ENCODE peak calls at places on chromosomes 2 and 18, in six cellular contexts. T, W, S, V, C and Q are unnamed samples.

GRCh38 chr2:97673915-97674283 is 4.4 kb downstream of the C2orf92 start:
- DNase-seq in T (no peak), W (peak; percentile 45), S (no peak), V (no peak), C (no peak), Q (no peak)

GRCh38 chr18:73366713-73367112 is 498.9 kb upstream of the NETO1 start:
- DNase-seq in T (no peak), W (no peak), S (no peak), V (no peak), C (peak; percentile 56), Q (no peak)

GRCh38 chr2:189350515-189351209 is 90.6 kb upstream of the WDR75 start:
- DNase-seq in T (no peak), W (no peak), S (peak; percentile 53), V (peak; percentile 79), C (peak; percentile 99), Q (no peak)

GRCh38 chr2:217935245-217935879 is 67.4 kb downstream of the TNS1 start:
- DNase-seq in T (no peak), W (no peak), S (no peak), V (no peak), C (peak; percentile 87), Q (peak; percentile 51)

GRCh38 chr2:173881466-173881865 is 83.7 kb downstream of the SP3 start:
- DNase-seq in T (no peak), W (no peak), S (no peak), V (peak; percentile 45), C (peak; percentile 49), Q (no peak)

GRCh38 chr2:100643906-100644501 is 81.2 kb downstream of the PDCL3 start:
- DNase-seq in T (no peak), W (no peak), S (no peak), V (no peak), C (no peak), Q (no peak)

GRCh38 chr18:37741012-37741586 is 175.5 kb upstream of the CELF4 start:
- DNase-seq in T (no peak), W (no peak), S (no peak), V (no peak), C (no peak), Q (no peak)

GRCh38 chr2:214193943-214194342 is 216.9 kb upstream of the VWC2L start:
- DNase-seq in T (no peak), W (no peak), S (peak; percentile 29), V (no peak), C (peak; percentile 62), Q (no peak)

GRCh38 chr2:86136141-86136540 is 30.1 kb downstream of the PTCD3 start:
- DNase-seq in T (no peak), W (no peak), S (no peak), V (no peak), C (no peak), Q (no peak)

GRCh38 chr2:85222792-85223191 is 89.6 kb downstream of the TCF7L1 start:
- DNase-seq in T (no peak), W (no peak), S (no peak), V (no peak), C (peak; percentile 58), Q (no peak)

GRCh38 chr18:13565228-13565627 is 161.1 kb downstream of the FAM210A start:
- DNase-seq in T (no peak), W (no peak), S (no peak), V (no peak), C (no peak), Q (no peak)

GRCh38 chr2:174778479-174778962 is 14.2 kb upstream of the CHRNA1 start:
- DNase-seq in T (no peak), W (peak; percentile 71), S (no peak), V (peak; percentile 29), C (peak; percentile 98), Q (peak; percentile 84)

GRCh38 chr2:237904806-237905599 is 45.6 kb downstream of the RAMP1 start:
- DNase-seq in T (no peak), W (no peak), S (no peak), V (peak; percentile 74), C (peak; percentile 72), Q (peak; percentile 68)

GRCh38 chr2:162838141-162838500 is 446 bp downstream of the KCNH7 start:
- DNase-seq in T (no peak), W (no peak), S (no peak), V (no peak), C (no peak), Q (no peak)

GRCh38 chr2:84880645-84881521 is at the start of gene TRABD2A:
- DNase-seq in T (no peak), W (peak; percentile 49), S (no peak), V (no peak), C (peak; percentile 59), Q (peak; percentile 69)

GRCh38 chr2:36373149-36373880 is 17.7 kb downstream of the CRIM1 start:
- DNase-seq in T (no peak), W (no peak), S (no peak), V (no peak), C (peak; percentile 80), Q (no peak)

GRCh38 chr2:134169788-134170187 is 84.1 kb upstream of the MGAT5 start:
- DNase-seq in T (no peak), W (no peak), S (no peak), V (no peak), C (no peak), Q (no peak)

GRCh38 chr2:68104111-68104835 is 41.5 kb upstream of the C1D start:
- DNase-seq in T (no peak), W (no peak), S (no peak), V (no peak), C (no peak), Q (no peak)

GRCh38 chr2:240986787-240987411 is 11.5 kb upstream of the SNED1 start:
- DNase-seq in T (no peak), W (no peak), S (no peak), V (peak; percentile 68), C (peak; percentile 91), Q (peak; percentile 66)

GRCh38 chr2:149388120-149388816 is 57.9 kb downstream of the LYPD6 start:
- DNase-seq in T (no peak), W (no peak), S (no peak), V (no peak), C (peak; percentile 5), Q (no peak)

GRCh38 chr2:7704296-7704865 is 787.2 kb downstream of the RNF144A start:
- DNase-seq in T (no peak), W (no peak), S (no peak), V (no peak), C (peak; percentile 17), Q (no peak)

GRCh38 chr2:96694816-96695455 is 44.9 kb downstream of the LMAN2L start:
- DNase-seq in T (no peak), W (no peak), S (no peak), V (no peak), C (no peak), Q (no peak)

GRCh38 chr18:74990563-74991081 is 218.3 kb downstream of the PTGR3 start:
- DNase-seq in T (no peak), W (no peak), S (no peak), V (no peak), C (no peak), Q (no peak)

GRCh38 chr2:172698041-172698863 is 37.4 kb upstream of the RAPGEF4 start:
- DNase-seq in T (no peak), W (peak; percentile 57), S (no peak), V (no peak), C (peak; percentile 92), Q (no peak)

GRCh38 chr2:172693529-172694185 is 42.0 kb upstream of the RAPGEF4 start:
- DNase-seq in T (no peak), W (no peak), S (no peak), V (no peak), C (peak; percentile 33), Q (no peak)

DNA sequence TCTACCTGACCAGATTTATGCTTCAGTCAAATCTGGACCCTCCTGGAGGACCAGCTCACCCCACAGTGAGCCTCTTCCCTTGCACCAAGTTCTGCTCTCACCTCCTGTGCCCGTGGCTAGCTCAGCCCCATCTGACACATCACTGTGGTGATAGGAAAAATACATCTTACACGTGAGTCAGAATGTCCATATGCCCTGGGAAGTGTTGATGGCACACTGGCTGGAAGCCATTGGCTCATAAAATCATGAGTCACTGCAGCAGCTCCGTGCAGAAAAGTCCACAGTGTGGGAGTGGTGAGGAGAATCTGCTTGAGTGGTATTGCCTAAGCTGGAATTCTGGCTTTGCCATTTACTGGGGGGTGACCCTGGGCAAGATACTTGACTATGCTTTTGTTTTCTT is 42.6 kb upstream of the RAPGEF4 start:
- DNase-seq in T (no peak), W (no peak), S (peak; percentile 94), V (peak; percentile 32), C (peak; percentile 99), Q (no peak)
- TF ChIP-seq CTCF in T (no peak), W (no peak), S (no peak), V (no peak), C (no peak), Q (no peak)

GRCh38 chr2:136282238-136282775 is 164.4 kb upstream of the CXCR4 start:
- DNase-seq in T (no peak), W (no peak), S (no peak), V (no peak), C (no peak), Q (no peak)
- TF ChIP-seq CTCF in T (no peak), W (no peak), S (no peak), V (no peak), C (no peak), Q (no peak)

GRCh38 chr2:150599889-150600288 is 112.4 kb upstream of the RND3 start:
- DNase-seq in T (no peak), W (no peak), S (no peak), V (no peak), C (no peak), Q (no peak)
- TF ChIP-seq CTCF in T (no peak), W (no peak), S (peak; percentile 11), V (no peak), C (peak; percentile 28), Q (peak; percentile 10)

DNA sequence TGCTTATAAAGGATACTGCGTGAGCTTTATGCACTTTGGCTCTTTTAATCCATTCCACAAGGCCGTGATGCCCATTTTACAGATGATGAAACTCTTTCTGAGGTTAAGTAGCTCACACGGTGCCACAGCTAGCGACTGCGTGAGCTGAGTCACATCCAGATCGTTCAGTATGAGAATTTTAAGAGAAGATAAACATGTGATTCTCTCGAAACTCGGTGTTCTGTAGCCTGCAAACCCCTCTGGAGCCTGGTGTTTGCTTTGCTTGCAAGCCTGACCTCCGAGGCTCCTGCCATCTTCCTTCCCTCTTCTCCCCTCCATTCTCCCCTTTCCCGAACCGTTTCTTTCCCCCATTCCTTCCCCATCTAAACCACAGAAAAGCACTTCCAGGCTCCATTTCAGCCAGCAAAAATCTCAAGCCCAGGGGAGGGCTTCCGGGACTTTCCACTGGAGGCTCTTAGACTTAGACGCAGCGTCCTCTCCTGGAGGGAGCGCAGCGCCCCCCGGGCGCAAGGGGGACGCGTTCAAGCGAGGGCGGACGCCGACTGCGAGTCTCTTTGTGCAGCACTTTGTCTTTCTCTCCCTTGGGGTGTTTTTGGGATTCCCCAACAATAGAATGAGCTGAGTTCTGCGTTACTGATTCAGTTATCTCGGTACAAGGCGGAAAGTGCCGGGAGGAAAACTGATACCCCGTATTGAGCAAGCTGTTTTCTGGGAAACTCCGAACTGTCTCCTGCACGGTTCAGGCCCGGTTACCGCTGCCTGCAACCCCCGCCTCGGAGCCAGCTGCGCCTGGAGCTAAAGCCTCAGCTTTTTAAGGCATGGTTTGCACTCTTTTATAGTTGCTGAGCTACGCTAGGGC is 38.0 kb downstream of the CYP1B1 start:
- DNase-seq in T (no peak), W (peak; percentile 75), S (peak; percentile 18), V (peak; percentile 56), C (peak; percentile 77), Q (no peak)
- TF ChIP-seq CTCF in T (no peak), W (peak; percentile 60), S (peak; percentile 58), V (peak; percentile 13), C (peak; percentile 46), Q (peak; percentile 26)

DNA sequence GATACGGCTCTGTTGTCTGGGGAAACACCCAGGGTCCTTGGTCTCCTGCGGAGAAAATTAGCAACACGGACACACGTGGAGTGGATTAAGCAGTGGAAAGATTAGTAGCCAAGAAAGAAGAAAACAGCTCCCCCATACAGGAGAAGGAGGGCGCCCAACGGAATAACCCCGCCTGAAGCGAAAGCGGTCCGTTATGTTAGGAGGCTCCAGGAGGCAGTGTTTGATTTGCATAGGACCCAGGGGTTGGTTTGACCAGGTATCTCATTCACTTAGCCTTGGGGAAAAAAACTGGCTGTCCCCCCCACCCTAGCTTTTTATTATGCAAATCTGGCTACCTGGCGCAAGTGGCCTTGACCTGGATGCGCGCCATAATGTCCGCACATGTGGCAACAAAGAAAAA is 170.1 kb upstream of the KYNU start:
- DNase-seq in T (no peak), W (no peak), S (no peak), V (no peak), C (no peak), Q (no peak)
- TF ChIP-seq CTCF in T (no peak), W (no peak), S (no peak), V (no peak), C (no peak), Q (no peak)